ENCODE peak calls at places on chromosomes 6 and 20, in eight cellular contexts. One of them, this sample, is unnamed.

GRCh38 chr6:134585529-134585873 is 267.6 kb upstream of the SGK1 start:
- DNase-seq in BJ: no peak
- DNase-seq in ACHN: no peak
- DNase-seq in activated T-cell treated with anti-CD3 and anti-CD28 coated beads, Interleukin-2, amount 50 U/mL, for 72 hours: no peak
- DNase-seq in EL: no peak
- DNase-seq in DND-41: no peak
- DNase-seq in activated CD4-positive, alpha-beta T cell treated with anti-CD3 and anti-CD28 coated beads, Interleukin-2, amount 50 U/mL, for 1 hour: no peak
- DNase-seq in stimulated activated naive B cell treated with anti-CD40 and anti-IgM and Interleukin-4, amounts not matched to agents 10 μg/mL and 1 μg/mL and 100 μg/mL, for 72 hours: no peak
- DNase-seq in this sample: peak; percentile 97

GRCh38 chr6:148396926-148397325 is 54.3 kb downstream of the SASH1 start:
- DNase-seq in BJ: no peak
- DNase-seq in ACHN: no peak
- DNase-seq in activated T-cell treated with anti-CD3 and anti-CD28 coated beads, Interleukin-2, amount 50 U/mL, for 72 hours: no peak
- DNase-seq in EL: no peak
- DNase-seq in DND-41: no peak
- DNase-seq in activated CD4-positive, alpha-beta T cell treated with anti-CD3 and anti-CD28 coated beads, Interleukin-2, amount 50 U/mL, for 1 hour: no peak
- DNase-seq in stimulated activated naive B cell treated with anti-CD40 and anti-IgM and Interleukin-4, amounts not matched to agents 10 μg/mL and 1 μg/mL and 100 μg/mL, for 72 hours: no peak
- DNase-seq in this sample: peak; percentile 92

GRCh38 chr20:56358070-56358469 is 704 bp upstream of the FAM210B start:
- DNase-seq in BJ: no peak
- DNase-seq in ACHN: no peak
- DNase-seq in activated T-cell treated with anti-CD3 and anti-CD28 coated beads, Interleukin-2, amount 50 U/mL, for 72 hours: no peak
- DNase-seq in EL: peak; percentile 54
- DNase-seq in DND-41: no peak
- DNase-seq in activated CD4-positive, alpha-beta T cell treated with anti-CD3 and anti-CD28 coated beads, Interleukin-2, amount 50 U/mL, for 1 hour: no peak
- DNase-seq in stimulated activated naive B cell treated with anti-CD40 and anti-IgM and Interleukin-4, amounts not matched to agents 10 μg/mL and 1 μg/mL and 100 μg/mL, for 72 hours: no peak
- DNase-seq in this sample: no peak

GRCh38 chr6:39841291-39841690 is 49.1 kb downstream of the DAAM2 start:
- DNase-seq in BJ: no peak
- DNase-seq in ACHN: no peak
- DNase-seq in activated T-cell treated with anti-CD3 and anti-CD28 coated beads, Interleukin-2, amount 50 U/mL, for 72 hours: no peak
- DNase-seq in EL: no peak
- DNase-seq in DND-41: no peak
- DNase-seq in activated CD4-positive, alpha-beta T cell treated with anti-CD3 and anti-CD28 coated beads, Interleukin-2, amount 50 U/mL, for 1 hour: no peak
- DNase-seq in stimulated activated naive B cell treated with anti-CD40 and anti-IgM and Interleukin-4, amounts not matched to agents 10 μg/mL and 1 μg/mL and 100 μg/mL, for 72 hours: no peak
- DNase-seq in this sample: no peak

GRCh38 chr6:12608874-12609273 is 107.7 kb upstream of the PHACTR1 start:
- DNase-seq in BJ: no peak
- DNase-seq in ACHN: no peak
- DNase-seq in activated T-cell treated with anti-CD3 and anti-CD28 coated beads, Interleukin-2, amount 50 U/mL, for 72 hours: no peak
- DNase-seq in EL: no peak
- DNase-seq in DND-41: no peak
- DNase-seq in activated CD4-positive, alpha-beta T cell treated with anti-CD3 and anti-CD28 coated beads, Interleukin-2, amount 50 U/mL, for 1 hour: no peak
- DNase-seq in stimulated activated naive B cell treated with anti-CD40 and anti-IgM and Interleukin-4, amounts not matched to agents 10 μg/mL and 1 μg/mL and 100 μg/mL, for 72 hours: no peak
- DNase-seq in this sample: no peak

GRCh38 chr6:44036196-44036595 is 91.1 kb downstream of the MRPL14 start:
- DNase-seq in BJ: no peak
- DNase-seq in ACHN: no peak
- DNase-seq in activated T-cell treated with anti-CD3 and anti-CD28 coated beads, Interleukin-2, amount 50 U/mL, for 72 hours: no peak
- DNase-seq in EL: peak; percentile 53
- DNase-seq in DND-41: no peak
- DNase-seq in activated CD4-positive, alpha-beta T cell treated with anti-CD3 and anti-CD28 coated beads, Interleukin-2, amount 50 U/mL, for 1 hour: no peak
- DNase-seq in stimulated activated naive B cell treated with anti-CD40 and anti-IgM and Interleukin-4, amounts not matched to agents 10 μg/mL and 1 μg/mL and 100 μg/mL, for 72 hours: no peak
- DNase-seq in this sample: no peak

GRCh38 chr6:19691465-19692167 is 145.6 kb upstream of the ID4 start:
- DNase-seq in BJ: no peak
- DNase-seq in ACHN: no peak
- DNase-seq in activated T-cell treated with anti-CD3 and anti-CD28 coated beads, Interleukin-2, amount 50 U/mL, for 72 hours: no peak
- DNase-seq in EL: no peak
- DNase-seq in DND-41: no peak
- DNase-seq in activated CD4-positive, alpha-beta T cell treated with anti-CD3 and anti-CD28 coated beads, Interleukin-2, amount 50 U/mL, for 1 hour: no peak
- DNase-seq in stimulated activated naive B cell treated with anti-CD40 and anti-IgM and Interleukin-4, amounts not matched to agents 10 μg/mL and 1 μg/mL and 100 μg/mL, for 72 hours: no peak
- DNase-seq in this sample: no peak

GRCh38 chr20:48763183-48764030 is 64.4 kb downstream of the PREX1 start:
- DNase-seq in BJ: no peak
- DNase-seq in ACHN: no peak
- DNase-seq in activated T-cell treated with anti-CD3 and anti-CD28 coated beads, Interleukin-2, amount 50 U/mL, for 72 hours: no peak
- DNase-seq in EL: no peak
- DNase-seq in DND-41: no peak
- DNase-seq in activated CD4-positive, alpha-beta T cell treated with anti-CD3 and anti-CD28 coated beads, Interleukin-2, amount 50 U/mL, for 1 hour: no peak
- DNase-seq in stimulated activated naive B cell treated with anti-CD40 and anti-IgM and Interleukin-4, amounts not matched to agents 10 μg/mL and 1 μg/mL and 100 μg/mL, for 72 hours: no peak
- DNase-seq in this sample: peak; percentile 37

GRCh38 chr6:22057962-22058361 is 238.9 kb downstream of the PRL start:
- DNase-seq in BJ: no peak
- DNase-seq in ACHN: no peak
- DNase-seq in activated T-cell treated with anti-CD3 and anti-CD28 coated beads, Interleukin-2, amount 50 U/mL, for 72 hours: no peak
- DNase-seq in EL: peak; percentile 18
- DNase-seq in DND-41: no peak
- DNase-seq in activated CD4-positive, alpha-beta T cell treated with anti-CD3 and anti-CD28 coated beads, Interleukin-2, amount 50 U/mL, for 1 hour: no peak
- DNase-seq in stimulated activated naive B cell treated with anti-CD40 and anti-IgM and Interleukin-4, amounts not matched to agents 10 μg/mL and 1 μg/mL and 100 μg/mL, for 72 hours: no peak
- DNase-seq in this sample: no peak

GRCh38 chr6:33958208-33958862 is 154.5 kb upstream of the MLN start:
- DNase-seq in BJ: no peak
- DNase-seq in ACHN: no peak
- DNase-seq in activated T-cell treated with anti-CD3 and anti-CD28 coated beads, Interleukin-2, amount 50 U/mL, for 72 hours: no peak
- DNase-seq in EL: no peak
- DNase-seq in DND-41: peak; percentile 33
- DNase-seq in activated CD4-positive, alpha-beta T cell treated with anti-CD3 and anti-CD28 coated beads, Interleukin-2, amount 50 U/mL, for 1 hour: no peak
- DNase-seq in stimulated activated naive B cell treated with anti-CD40 and anti-IgM and Interleukin-4, amounts not matched to agents 10 μg/mL and 1 μg/mL and 100 μg/mL, for 72 hours: no peak
- DNase-seq in this sample: no peak

GRCh38 chr6:150016324-150017185 is 8.8 kb downstream of the RAET1L start:
- DNase-seq in BJ: no peak
- DNase-seq in ACHN: peak; percentile 73
- DNase-seq in activated T-cell treated with anti-CD3 and anti-CD28 coated beads, Interleukin-2, amount 50 U/mL, for 72 hours: peak; percentile 54
- DNase-seq in EL: peak; percentile 64
- DNase-seq in DND-41: peak; percentile 48
- DNase-seq in activated CD4-positive, alpha-beta T cell treated with anti-CD3 and anti-CD28 coated beads, Interleukin-2, amount 50 U/mL, for 1 hour: peak; percentile 39
- DNase-seq in stimulated activated naive B cell treated with anti-CD40 and anti-IgM and Interleukin-4, amounts not matched to agents 10 μg/mL and 1 μg/mL and 100 μg/mL, for 72 hours: peak; percentile 44
- DNase-seq in this sample: peak; percentile 65

GRCh38 chr6:135088232-135088760 is 33.7 kb upstream of the HBS1L start:
- DNase-seq in BJ: no peak
- DNase-seq in ACHN: no peak
- DNase-seq in activated T-cell treated with anti-CD3 and anti-CD28 coated beads, Interleukin-2, amount 50 U/mL, for 72 hours: no peak
- DNase-seq in EL: no peak
- DNase-seq in DND-41: no peak
- DNase-seq in activated CD4-positive, alpha-beta T cell treated with anti-CD3 and anti-CD28 coated beads, Interleukin-2, amount 50 U/mL, for 1 hour: no peak
- DNase-seq in stimulated activated naive B cell treated with anti-CD40 and anti-IgM and Interleukin-4, amounts not matched to agents 10 μg/mL and 1 μg/mL and 100 μg/mL, for 72 hours: no peak
- DNase-seq in this sample: no peak

This sample was measured in lung microvascular endothelial cell.